ENCODE peak calls at places on chromosomes 1 and 21, in seven cellular contexts. L, Q, P, C, Z, D and E are unnamed samples.

GRCh38 chr1:182441719-182442118 is 8.2 kb upstream of the RGSL1 start:
- DNase-seq in L (no peak), Q (no peak), P (no peak), C (no peak), Z (no peak), D (no peak), E (no peak)

GRCh38 chr1:211517006-211517405 is 25.0 kb upstream of the RD3 start:
- DNase-seq in L (no peak), Q (no peak), P (no peak), C (no peak), Z (no peak), D (peak; percentile 34), E (no peak)

GRCh38 chr1:111538343-111539035 is 35.1 kb upstream of the ADORA3 start:
- DNase-seq in L (no peak), Q (no peak), P (no peak), C (peak; percentile 60), Z (peak; percentile 89), D (no peak), E (no peak)

GRCh38 chr1:222347627-222348026 is 200.3 kb downstream of the HHIPL2 start:
- DNase-seq in L (no peak), Q (no peak), P (no peak), C (no peak), Z (no peak), D (no peak), E (no peak)

GRCh38 chr1:203629509-203630082 is 3.0 kb downstream of the ATP2B4 start:
- DNase-seq in L (peak; percentile 85), Q (no peak), P (peak; percentile 86), C (peak; percentile 63), Z (no peak), D (peak; percentile 69), E (peak; percentile 67)

GRCh38 chr21:37749132-37749531 is 167.1 kb downstream of the KCNJ6 start:
- DNase-seq in L (no peak), Q (no peak), P (no peak), C (no peak), Z (no peak), D (no peak), E (no peak)

GRCh38 chr1:228075801-228076271 is 6.7 kb upstream of the ARF1 start:
- DNase-seq in L (no peak), Q (no peak), P (no peak), C (no peak), Z (no peak), D (peak; percentile 20), E (no peak)

GRCh38 chr1:216847385-216848036 is 124.3 kb upstream of the ESRRG start:
- DNase-seq in L (no peak), Q (no peak), P (no peak), C (peak; percentile 10), Z (peak; percentile 11), D (no peak), E (no peak)

GRCh38 chr1:47412437-47412836 is 3.6 kb upstream of the FOXE3 start:
- DNase-seq in L (no peak), Q (no peak), P (no peak), C (no peak), Z (no peak), D (no peak), E (no peak)

GRCh38 chr1:184143449-184143848 is 91.9 kb downstream of the TSEN15 start:
- DNase-seq in L (no peak), Q (no peak), P (no peak), C (peak; percentile 44), Z (peak; percentile 43), D (no peak), E (no peak)
- TF ChIP-seq CTCF in L (no peak), Q (no peak), P (no peak), C (no peak), Z (no peak), D (no peak), E (peak; percentile 67)

GRCh38 chr1:5119496-5120234 is 465.3 kb downstream of the AJAP1 start:
- DNase-seq in L (no peak), Q (no peak), P (no peak), C (no peak), Z (no peak), D (no peak), E (no peak)
- TF ChIP-seq CTCF in L (no peak), Q (no peak), P (peak; percentile 17), C (no peak), Z (no peak), D (no peak), E (no peak)

GRCh38 chr1:89599332-89599630 is 33.6 kb upstream of the LRRC8C start:
- DNase-seq in L (no peak), Q (no peak), P (no peak), C (no peak), Z (no peak), D (no peak), E (no peak)
- TF ChIP-seq CTCF in L (no peak), Q (no peak), P (no peak), C (no peak), Z (no peak), D (no peak), E (peak; percentile 63)

DNA sequence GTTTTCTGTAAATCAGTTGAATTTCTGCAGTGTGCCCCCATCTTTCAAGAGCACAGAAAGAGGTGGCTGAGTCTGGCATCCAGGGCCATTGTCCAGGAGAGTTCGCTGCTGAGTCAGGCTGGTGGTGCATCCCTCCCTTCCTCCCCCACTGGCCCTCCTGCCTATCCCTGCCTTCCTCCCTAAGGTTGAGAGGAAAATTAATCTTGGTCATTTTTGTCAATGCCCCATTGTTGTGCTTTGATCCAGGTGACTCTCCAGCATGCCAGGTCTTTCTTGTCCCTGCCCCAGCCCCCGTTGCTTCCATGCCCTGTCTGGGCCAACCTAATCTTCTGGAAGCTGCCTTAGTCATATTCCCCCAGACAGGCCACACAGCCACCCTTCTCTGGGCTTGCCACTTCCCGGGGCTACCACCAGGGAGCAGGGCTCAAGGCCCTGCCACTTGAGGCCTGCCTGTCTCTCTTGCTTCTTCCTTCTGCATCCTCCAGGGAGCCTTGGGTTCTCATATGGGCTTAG is 26.6 kb downstream of the PROK1 start:
- DNase-seq in L (no peak), Q (no peak), P (no peak), C (no peak), Z (no peak), D (no peak), E (no peak)
- TF ChIP-seq CTCF in L (peak; percentile 17), Q (peak; percentile 22), P (no peak), C (peak; percentile 20), Z (peak; percentile 25), D (peak; percentile 17), E (peak; percentile 37)

GRCh38 chr1:118396279-118396678 is 211.3 kb upstream of the SPAG17 start:
- DNase-seq in L (no peak), Q (no peak), P (no peak), C (no peak), Z (no peak), D (no peak), E (no peak)
- TF ChIP-seq CTCF in L (no peak), Q (no peak), P (no peak), C (no peak), Z (no peak), D (no peak), E (no peak)

DNA sequence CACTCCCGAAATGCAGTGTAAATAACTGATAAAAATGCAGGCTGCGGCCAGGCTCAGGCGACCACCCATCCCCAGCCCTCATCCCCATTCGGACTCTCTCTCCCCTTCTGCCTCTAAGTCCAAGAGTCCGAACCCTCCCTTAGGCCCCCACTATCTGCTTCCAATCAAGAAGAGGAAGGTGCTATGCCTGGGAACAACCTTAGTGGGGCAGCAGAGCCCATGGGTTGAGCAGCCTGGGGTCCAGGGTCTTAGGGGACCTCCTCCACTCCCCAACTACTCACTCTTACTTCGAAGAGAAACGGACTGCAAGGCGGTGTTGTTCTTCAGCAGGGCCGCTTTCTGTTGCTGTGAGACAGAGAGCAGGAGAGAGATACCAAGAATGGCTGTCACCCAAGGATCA is 12.2 kb downstream of the ARHGEF2 start:
- DNase-seq in L (no peak), Q (no peak), P (no peak), C (no peak), Z (no peak), D (no peak), E (no peak)
- TF ChIP-seq CTCF in L (no peak), Q (no peak), P (no peak), C (peak; percentile 38), Z (peak; percentile 17), D (no peak), E (peak; percentile 39)